ENCODE peak calls at places on chromosomes 4 and X, in four cellular contexts. J is ovary; Q is naive thymus-derived CD4-positive, alpha-beta T cell; E is breast epithelium. P is an unnamed sample.

GRCh38 chr4:120718979-120719566 is 203.5 kb downstream of the PRDM5 start:
- DNase-seq in J (peak; percentile 10), Q (peak; percentile 33), E (no peak), P (no peak)

GRCh38 chr4:98181815-98182214 is 38.5 kb upstream of the STPG2 start:
- DNase-seq in J (no peak), Q (no peak), E (no peak), P (no peak)

GRCh38 chr4:5892321-5893012 is 419 bp downstream of the CRMP1 start:
- DNase-seq in J (no peak), Q (no peak), E (no peak), P (no peak)

GRCh38 chr4:141387299-141387698 is 166.6 kb downstream of the ZNF330 start:
- DNase-seq in J (no peak), Q (no peak), E (no peak), P (no peak)

GRCh38 chr4:53688186-53688790 is 97.0 kb upstream of the LNX1 start:
- DNase-seq in J (no peak), Q (no peak), E (no peak), P (no peak)

GRCh38 chr4:2578106-2578505 is 41.7 kb downstream of the FAM193A start:
- DNase-seq in J (no peak), Q (no peak), E (no peak), P (no peak)

GRCh38 chrX:6071755-6072154 is 156.9 kb downstream of the NLGN4X start:
- DNase-seq in J (no peak), Q (no peak), E (no peak), P (no peak)

GRCh38 chr4:150262611-150263010 is 184.4 kb downstream of the DCLK2 start:
- DNase-seq in J (no peak), Q (no peak), E (no peak), P (no peak)

GRCh38 chr4:1416051-1416947 is 10.1 kb upstream of the NKX1-1 start:
- DNase-seq in J (no peak), Q (no peak), E (no peak), P (no peak)

GRCh38 chr4:42568610-42569207 is 88.2 kb downstream of the ATP8A1 start:
- DNase-seq in J (peak; percentile 58), Q (peak; percentile 59), E (peak; percentile 23), P (peak; percentile 68)

GRCh38 chr4:49516796-49517195 is 530.7 kb downstream of the CWH43 start:
- DNase-seq in J (no peak), Q (no peak), E (no peak), P (no peak)

GRCh38 chr4:174332741-174333493 is 49.2 kb downstream of the CEP44 start:
- DNase-seq in J (no peak), Q (no peak), E (no peak), P (no peak)

GRCh38 chr4:76308548-76308947 is 2.0 kb downstream of the STBD1 start:
- DNase-seq in J (peak; percentile 29), Q (no peak), E (no peak), P (no peak)

GRCh38 chrX:66632473-66632872 is 6.4 kb downstream of the EDA2R start:
- DNase-seq in J (no peak), Q (no peak), E (no peak), P (no peak)

GRCh38 chr4:103928370-103928769 is 208.6 kb upstream of the TACR3 start:
- DNase-seq in J (no peak), Q (no peak), E (no peak), P (no peak)

GRCh38 chrX:32599156-32599555 is 612.2 kb downstream of the DMD start:
- DNase-seq in J (no peak), Q (no peak), E (no peak), P (no peak)

GRCh38 chr4:150139297-150139696 is 61.1 kb downstream of the DCLK2 start:
- DNase-seq in J (no peak), Q (no peak), E (no peak), P (no peak)

GRCh38 chr4:142959156-142959555 is 113.1 kb upstream of the INPP4B start:
- DNase-seq in J (no peak), Q (no peak), E (no peak), P (no peak)

GRCh38 chr4:70759126-70759525 is 37.4 kb downstream of the RUFY3 start:
- DNase-seq in J (no peak), Q (no peak), E (no peak), P (no peak)

GRCh38 chrX:150887906-150888465 is 10.5 kb downstream of the CD99L2 start:
- DNase-seq in J (no peak), Q (no peak), E (no peak), P (no peak)

GRCh38 chr4:98657531-98658286 is 702 bp downstream of the TSPAN5 start:
- DNase-seq in J (peak; percentile 26), Q (peak; percentile 49), E (no peak), P (peak; percentile 15)

GRCh38 chr4:109701566-109702399 is 1.5 kb downstream of the CASP6 start:
- DNase-seq in J (no peak), Q (peak; percentile 20), E (no peak), P (peak; percentile 21)

GRCh38 chrX:68989865-68990606 is 161.2 kb downstream of the EFNB1 start:
- DNase-seq in J (peak; percentile 43), Q (no peak), E (no peak), P (no peak)

GRCh38 chrX:122219226-122219625 is 964.9 kb upstream of the GRIA3 start:
- DNase-seq in J (no peak), Q (no peak), E (no peak), P (no peak)

GRCh38 chr4:89586864-89587263 is 250.1 kb downstream of the SNCA start:
- DNase-seq in J (no peak), Q (no peak), E (no peak), P (no peak)

GRCh38 chr4:112370466-112370865 is 73.3 kb downstream of the ALPK1 start:
- DNase-seq in J (no peak), Q (no peak), E (no peak), P (no peak)

GRCh38 chr4:14111730-14112171 is 484.2 kb upstream of the BOD1L1 start:
- DNase-seq in J (no peak), Q (no peak), E (no peak), P (no peak)
- H3K9me3 ChIP-seq in J (no peaks in the 10 kb centered on the region), Q (no peaks in the 10 kb centered on the region), E (peaks cover 3% of the 10 kb centered on the region), P (no peaks in the 10 kb centered on the region)

GRCh38 chrX:38632516-38632915 is 71.2 kb downstream of the TSPAN7 start:
- DNase-seq in J (no peak), Q (no peak), E (no peak), P (no peak)

GRCh38 chrX:38628587-38628986 is 67.2 kb downstream of the TSPAN7 start:
- DNase-seq in J (no peak), Q (no peak), E (no peak), P (no peak)

GRCh38 chrX:38627683-38628082 is 66.3 kb downstream of the TSPAN7 start:
- DNase-seq in J (no peak), Q (no peak), E (no peak), P (no peak)
- H3K4me3 ChIP-seq in J (no peak overlapping the region), Q (no peak overlapping the region), E (no peak overlapping the region), P (no peak overlapping the region)

DNA sequence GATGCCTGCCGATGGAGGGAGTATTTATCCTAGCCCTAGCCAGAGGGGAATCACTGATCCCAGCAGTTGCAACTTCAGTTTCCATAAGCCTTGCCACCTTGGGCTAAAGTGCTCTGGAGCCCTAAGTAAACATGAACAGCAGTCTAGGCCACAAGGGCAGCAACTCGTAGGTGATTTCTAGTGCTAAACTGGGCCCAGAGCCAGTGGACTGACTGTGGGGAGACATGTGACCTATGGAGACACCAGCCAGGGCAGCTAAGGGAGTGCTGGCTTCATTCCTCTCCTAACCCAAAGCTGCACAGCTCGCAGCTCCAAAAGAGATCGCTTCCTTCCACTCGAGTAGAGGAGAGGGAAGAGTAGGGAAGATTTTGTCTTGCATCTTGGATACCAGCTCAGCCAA is 120.8 kb upstream of the MAGEA10 start:
- DNase-seq in J (no peak), Q (no peak), E (no peak), P (no peak)
- H3K9me3 ChIP-seq in J (no peaks in the 10 kb centered on the region), Q (no peaks in the 10 kb centered on the region), E (peaks cover 11% of the 10 kb centered on the region), P (no peaks in the 10 kb centered on the region)

DNA sequence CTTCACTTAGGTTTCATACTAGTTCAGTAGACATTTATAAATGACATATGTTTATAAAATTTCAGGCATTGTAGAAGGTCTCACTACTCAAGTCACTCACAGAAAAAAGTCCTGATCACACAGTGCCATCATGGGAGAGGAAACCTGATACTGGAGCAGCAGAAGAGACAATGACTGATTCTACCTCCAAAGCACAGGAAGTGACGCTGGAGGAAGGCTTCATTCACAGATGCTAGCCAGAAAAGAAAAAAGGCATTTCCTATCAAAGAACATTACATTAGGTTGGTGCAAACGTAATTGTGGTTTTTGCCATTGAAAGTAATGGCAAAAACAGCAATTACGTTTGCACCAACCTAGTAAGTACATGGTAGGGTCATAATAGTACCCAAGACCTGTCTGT is 79.5 kb downstream of the RASGEF1B start:
- DNase-seq in J (no peak), Q (peak; percentile 48), E (no peak), P (no peak)
- H3K4me3 ChIP-seq in J (no peak overlapping the region), Q (no peak overlapping the region), E (no peak overlapping the region), P (no peak overlapping the region)

DNA sequence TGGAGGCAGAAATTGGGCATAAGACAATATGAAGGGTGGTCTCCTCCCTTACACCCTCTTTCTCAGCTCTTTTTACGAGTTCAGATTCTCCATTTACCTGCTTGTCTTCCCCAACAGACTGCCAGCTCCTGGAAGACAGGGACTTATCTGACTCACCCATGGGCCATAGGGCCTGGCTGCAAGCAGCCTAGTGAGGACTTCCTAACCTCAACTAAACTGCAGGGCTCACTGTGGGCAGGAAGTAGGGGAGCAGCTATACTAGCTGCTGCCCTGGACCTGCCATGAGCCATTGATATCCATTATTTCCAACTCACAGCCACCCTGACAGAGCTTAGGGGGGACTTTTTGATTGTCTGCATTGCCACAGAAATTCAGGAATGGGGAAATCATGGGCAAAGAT is 11.5 kb upstream of the ZNF718 start:
- DNase-seq in J (no peak), Q (no peak), E (no peak), P (no peak)
- H3K9me3 ChIP-seq in J (no peaks in the 10 kb centered on the region), Q (no peaks in the 10 kb centered on the region), E (peaks cover 19% of the 10 kb centered on the region), P (no peaks in the 10 kb centered on the region)

DNA sequence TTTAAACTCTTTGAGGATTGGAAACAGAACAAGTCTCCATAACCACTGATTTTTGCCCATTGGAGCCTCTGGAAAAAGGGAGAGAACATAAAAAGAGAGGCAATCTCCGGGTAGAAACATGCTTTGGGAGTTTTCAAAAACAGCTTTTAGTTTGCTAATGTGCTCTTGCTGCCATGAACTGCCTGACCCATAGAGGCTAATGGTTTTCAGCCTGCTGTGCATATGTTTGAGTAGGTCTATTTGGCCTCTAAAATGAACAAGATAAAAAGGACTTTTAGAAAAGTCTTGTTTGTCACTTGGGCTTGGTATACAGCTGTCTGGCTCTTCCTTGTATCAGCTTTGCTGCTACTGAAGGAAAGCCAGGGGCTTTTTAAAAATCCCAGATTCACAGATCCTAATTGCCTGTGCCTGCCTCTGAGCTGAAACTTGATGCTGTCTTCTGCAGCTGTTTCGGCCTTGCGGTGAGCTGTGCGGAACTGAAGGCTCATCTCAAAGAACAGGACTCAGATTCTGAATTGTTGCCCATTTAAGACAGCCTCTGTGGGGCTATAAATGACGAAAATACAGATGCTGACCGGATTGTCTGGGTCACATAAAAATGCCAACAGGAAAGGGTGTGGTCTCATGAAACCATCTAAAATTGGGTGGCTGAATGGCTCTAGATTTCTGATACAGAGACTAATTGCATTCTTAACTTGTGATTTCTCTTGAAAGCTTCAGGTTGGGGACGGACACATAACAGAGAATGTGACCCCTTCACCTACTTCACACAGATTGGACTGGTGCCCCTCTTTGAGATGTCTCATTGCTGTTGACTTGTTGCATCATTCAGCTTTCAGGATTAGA is 18.4 kb upstream of the ZNF41 start:
- DNase-seq in J (no peak), Q (no peak), E (no peak), P (no peak)
- H3K4me3 ChIP-seq in J (no peak overlapping the region), Q (no peak overlapping the region), E (no peak overlapping the region), P (no peak overlapping the region)

DNA sequence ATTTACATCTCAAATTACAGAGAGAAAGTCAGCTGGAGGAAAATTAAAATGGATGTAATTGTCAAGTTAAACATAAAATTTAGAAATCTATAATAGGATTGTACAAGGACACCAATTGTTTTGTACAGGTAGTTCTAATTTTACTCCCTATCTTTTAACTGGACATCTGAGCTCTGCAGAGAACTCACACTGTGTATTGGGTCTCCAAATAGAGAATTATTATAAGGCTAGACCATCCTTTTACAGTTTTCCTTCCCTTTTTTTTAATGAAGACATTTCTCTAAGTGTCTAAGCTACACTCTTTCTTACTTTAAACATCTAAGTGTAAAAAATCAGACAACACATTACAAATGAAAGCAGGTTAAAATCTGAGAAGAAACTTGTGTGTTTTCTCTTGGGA is 78.4 kb upstream of the GC start:
- DNase-seq in J (no peak), Q (no peak), E (no peak), P (no peak)
- H3K9me3 ChIP-seq in J (no peaks in the 10 kb centered on the region), Q (no peaks in the 10 kb centered on the region), E (no peaks in the 10 kb centered on the region), P (no peaks in the 10 kb centered on the region)

P was measured in CD8-positive, alpha-beta memory T cell.